ENCODE peak calls at places on chromosomes 12 and 14, in five cellular contexts. J is tibial artery, O is H7, Y is mesothelial cell of epicardium, S is NCI-H2081. N is an unnamed sample.

GRCh38 chr14:102810523-102810922 is 33.3 kb downstream of the TRAF3 start:
- DNase-seq in S (no peak), Y (no peak), J (no peak), O (no peak), N (no peak)

GRCh38 chr14:69261761-69262331 is 1.9 kb downstream of the GALNT16 start:
- DNase-seq in O (peak), S (no peak), J (no peak), Y (no peak), N (no peak)

GRCh38 chr12:3030821-3031415 is 46.3 kb upstream of the TSPAN9 start:
- DNase-seq in O (no peak), Y (no peak), J (no peak), S (no peak), N (no peak)

GRCh38 chr12:12872139-12872933 is 19.0 kb upstream of the GPRC5A start:
- DNase-seq in J (no peak), O (peak), S (peak), Y (no peak), N (no peak)

GRCh38 chr12:101823891-101824290 is 6.9 kb downstream of the GNPTAB start:
- DNase-seq in Y (no peak), S (peak), J (peak), O (peak), N (no peak)

GRCh38 chr12:32820376-32820931 is 64.8 kb upstream of the YARS2 start:
- DNase-seq in J (no peak), Y (no peak), S (no peak), O (no peak), N (no peak)

GRCh38 chr12:57149309-57149900 is 2.0 kb upstream of the LRP1-AS start:
- DNase-seq in O (no peak), J (peak), S (no peak), Y (no peak), N (no peak)

GRCh38 chr14:76050250-76050649 is 64.7 kb downstream of the IFT43 start:
- DNase-seq in J (no peak), O (no peak), S (no peak), Y (no peak), N (no peak)